ENCODE peak calls at places on chromosomes 12 and 14, in seven cellular contexts. E is cardiac fibroblast; P is activated CD4-positive, CD25-positive, alpha-beta regulatory T cell treated with anti-CD3 and anti-CD28 coated beads, Interleukin-2, amount 50 U/mL, for 16 hours; Q is amniotic epithelial cell; O is SW480; I is fibroblast of pulmonary artery; A is HT-29. F is an unnamed sample.

GRCh38 chr12:46904406-46905240 is 78.8 kb upstream of the SLC38A4 start:
- DNase-seq in A (no peak), O (no peak), I (peak; percentile 11), E (no peak), P (no peak), Q (no peak), F (no peak)

GRCh38 chr12:121530600-121531355 is 50.0 kb downstream of the KDM2B start:
- DNase-seq in E (peak; percentile 86), I (peak; percentile 93), Q (peak; percentile 76), P (peak; percentile 29), O (no peak), A (no peak), F (peak; percentile 28)

GRCh38 chr12:93369505-93369904 is 8.2 kb upstream of the NUDT4 start:
- DNase-seq in I (no peak), P (no peak), Q (no peak), A (no peak), E (no peak), O (no peak), F (no peak)

GRCh38 chr12:11786638-11787365 is 137.3 kb downstream of the ETV6 start:
- DNase-seq in O (no peak), P (no peak), A (no peak), Q (no peak), E (no peak), I (no peak), F (no peak)

GRCh38 chr14:81162941-81163340 is 57.8 kb downstream of the GTF2A1 start:
- DNase-seq in E (peak; percentile 42), Q (peak; percentile 52), A (no peak), P (no peak), O (peak; percentile 8), I (peak; percentile 21), F (no peak)

GRCh38 chr12:32822344-32822743 is 66.6 kb upstream of the YARS2 start:
- DNase-seq in P (no peak), A (no peak), Q (no peak), E (no peak), I (no peak), O (no peak), F (no peak)

GRCh38 chr12:6092784-6093722 is 31.4 kb downstream of the VWF start:
- DNase-seq in E (peak; percentile 93), A (peak; percentile 94), I (peak; percentile 89), P (no peak), O (peak; percentile 77), Q (peak; percentile 82), F (peak; percentile 74)

GRCh38 chr12:80485222-80485987 is 41.4 kb downstream of the PTPRQ start:
- DNase-seq in O (no peak), I (no peak), E (no peak), Q (no peak), P (no peak), A (no peak), F (no peak)

GRCh38 chr12:6915023-6915788 is 826 bp downstream of the ENO2 start:
- DNase-seq in P (no peak), O (no peak), E (no peak), A (no peak), Q (peak; percentile 34), I (no peak), F (peak; percentile 54)

GRCh38 chr14:82565825-82566224 is 1032.2 kb upstream of the SEL1L start:
- DNase-seq in I (no peak), O (no peak), P (no peak), A (no peak), Q (no peak), E (no peak), F (no peak)

GRCh38 chr12:32098112-32098511 is 8.5 kb upstream of the BICD1 start:
- DNase-seq in E (no peak), A (no peak), O (no peak), I (no peak), Q (no peak), P (no peak), F (no peak)

GRCh38 chr12:79874665-79875064 is 60.2 kb downstream of the PPP1R12A start:
- DNase-seq in E (no peak), A (no peak), Q (no peak), P (no peak), I (no peak), O (no peak), F (no peak)